ENCODE peak calls at places on chromosomes 3 and 15, in seven cellular contexts. H is upper lobe of left lung, G is ovary, L is tibial nerve, P is GM12878, J is K562, V is sigmoid colon. X is an unnamed sample. For H3K36me3, the result is how much of the 10 kb centered on the place peaks cover.

GRCh38 chr3:130960139-130960779 is 66.4 kb downstream of the ASTE1 start:
- DNase-seq in H (no peak), G (no peak), L (no peak), P (no peak), J (no peak), V (no peak), X (no peak)

GRCh38 chr3:169627073-169627472 is 36.4 kb downstream of the MECOM start:
- DNase-seq in H (no peak), G (no peak), L (no peak), P (no peak), J (no peak), V (no peak), X (no peak)

GRCh38 chr15:83747050-83747717 is 93.3 kb downstream of the ADAMTSL3 start:
- DNase-seq in H (no peak), G (peak), L (peak), P (no peak), J (peak), V (peak), X (no peak)

GRCh38 chr3:121649645-121650044 is 11.1 kb downstream of the HCLS1 start:
- DNase-seq in H (no peak), G (no peak), L (no peak), P (no peak), J (no peak), V (no peak), X (no peak)

GRCh38 chr15:101445562-101446526 is 43.7 kb downstream of the PCSK6 start:
- DNase-seq in H (no peak), G (no peak), L (peak), P (no peak), J (peak), V (peak), X (no peak)

GRCh38 chr3:127350172-127351050 is 62.6 kb upstream of the PRR20G start:
- DNase-seq in H (no peak), G (no peak), L (no peak), P (no peak), J (no peak), V (no peak), X (no peak)

GRCh38 chr15:94731286-94731685 is 499.9 kb downstream of the MCTP2 start:
- DNase-seq in H (no peak), G (no peak), L (no peak), P (no peak), J (no peak), V (no peak), X (no peak)

GRCh38 chr3:123590685-123591450 is 6.0 kb upstream of the HACD2 start:
- DNase-seq in H (no peak), G (no peak), L (no peak), P (no peak), J (no peak), V (no peak), X (no peak)

GRCh38 chr3:17941134-17941533 is 198.7 kb upstream of the TBC1D5 start:
- DNase-seq in H (no peak), G (no peak), L (no peak), P (no peak), J (no peak), V (no peak), X (no peak)

GRCh38 chr3:133412511-133413165 is 12.8 kb downstream of the BFSP2 start:
- DNase-seq in H (no peak), G (peak), L (no peak), P (no peak), J (no peak), V (peak), X (no peak)

GRCh38 chr3:42712344-42712648 is 9.7 kb upstream of the HHATL start:
- DNase-seq in H (no peak), G (no peak), L (no peak), P (no peak), J (no peak), V (no peak), X (peak)

GRCh38 chr15:73786518-73786917 is 33.4 kb upstream of the INSYN1 start:
- DNase-seq in H (no peak), G (peak), L (no peak), P (no peak), J (no peak), V (no peak), X (peak)

GRCh38 chr3:149449100-149449654 is 25.3 kb upstream of the TM4SF4 start:
- DNase-seq in H (no peak), G (no peak), L (no peak), P (no peak), J (no peak), V (no peak), X (no peak)

GRCh38 chr3:53842436-53843194 is 3.6 kb downstream of the CHDH start:
- DNase-seq in H (peak), G (no peak), L (peak), P (no peak), J (no peak), V (no peak), X (no peak)

GRCh38 chr15:83046558-83047127 is 20.4 kb downstream of the BTBD1 start:
- DNase-seq in H (no peak), G (no peak), L (no peak), P (no peak), J (no peak), V (no peak), X (no peak)

GRCh38 chr3:46607603-46608028 is 4.7 kb upstream of the FAM240A start:
- DNase-seq in H (no peak), G (no peak), L (peak), P (no peak), J (peak), V (no peak), X (no peak)

DNA sequence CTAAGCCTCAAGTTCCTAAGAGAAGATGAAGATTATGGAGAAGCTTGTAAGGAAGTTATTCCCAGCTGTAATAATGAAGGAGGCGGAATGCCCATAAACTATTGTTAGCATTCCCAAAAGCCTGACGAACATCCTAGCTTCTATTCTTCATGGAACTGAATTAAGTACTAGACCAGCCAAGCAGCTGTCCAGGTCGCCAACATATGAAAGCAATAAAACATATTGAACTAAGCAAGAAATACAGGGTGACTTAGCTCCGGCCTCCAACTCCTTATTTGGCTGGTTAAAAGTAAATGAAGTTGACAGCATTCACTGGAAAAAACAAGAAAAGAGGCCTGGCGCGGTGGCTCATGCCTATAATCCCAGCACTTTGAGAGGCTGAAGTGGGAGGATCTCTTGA is 174.0 kb upstream of the TPM1 start:
- DNase-seq in H (no peak), G (no peak), L (no peak), P (no peak), J (no peak), V (peak), X (no peak)
- TF ChIP-seq EP300 in H (no peak), G (no peak), L (no peak), P (no peak), J (no peak), V (peak), X (no peak)

DNA sequence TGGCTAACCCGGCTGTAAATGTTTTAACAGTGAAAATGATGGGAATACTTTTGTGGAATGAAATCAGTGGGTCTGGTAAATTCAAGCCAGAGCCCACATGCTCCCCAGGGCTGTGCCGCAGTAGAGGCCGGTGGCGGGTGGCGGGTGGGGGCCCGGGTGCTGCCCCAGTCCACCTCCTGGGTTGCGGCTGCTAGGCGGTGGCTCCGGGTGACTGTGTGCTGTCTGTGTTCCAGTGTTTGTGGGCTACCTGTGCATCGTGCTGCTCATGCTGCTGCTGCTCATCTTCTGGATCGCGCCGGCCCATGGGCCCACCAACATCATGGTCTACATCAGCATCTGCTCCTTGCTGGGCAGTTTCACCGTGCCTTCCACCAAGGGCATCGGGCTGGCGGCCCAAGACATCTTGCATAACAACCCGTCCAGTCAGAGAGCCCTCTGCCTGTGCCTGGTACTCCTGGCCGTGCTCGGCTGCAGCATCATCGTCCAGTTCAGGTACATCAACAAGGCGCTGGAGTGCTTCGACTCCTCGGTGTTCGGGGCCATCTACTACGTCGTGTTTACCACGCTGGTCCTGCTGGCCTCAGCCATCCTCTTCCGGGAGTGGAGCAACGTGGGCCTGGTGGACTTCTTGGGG is 14.9 kb upstream of the NIPA2 start:
- DNase-seq in H (no peak), G (no peak), L (no peak), P (no peak), J (no peak), V (no peak), X (no peak)
- H3K36me3 ChIP-seq in H (under half), G (under half), L (under half), P (under half), J (half or more), V (under half), X (under half)

GRCh38 chr3:73786346-73786807 is 161.6 kb upstream of the PDZRN3 start:
- DNase-seq in H (no peak), G (no peak), L (peak), P (no peak), J (no peak), V (no peak), X (no peak)
- TF ChIP-seq EP300 in H (no peak), G (no peak), L (peak), P (no peak), J (no peak), V (no peak), X (no peak)

GRCh38 chr3:50089603-50089945 is 855 bp downstream of the RBM5 start:
- DNase-seq in H (no peak), G (no peak), L (peak), P (no peak), J (no peak), V (no peak), X (no peak)

GRCh38 chr3:50088725-50089602 is at the start of gene RBM5:
- DNase-seq in H (peak), G (peak), L (peak), P (peak), J (peak), V (peak), X (peak)

GRCh38 chr3:50095352-50095998 is 6.8 kb downstream of the RBM5 start:
- DNase-seq in H (no peak), G (no peak), L (no peak), P (no peak), J (no peak), V (no peak), X (no peak)

DNA sequence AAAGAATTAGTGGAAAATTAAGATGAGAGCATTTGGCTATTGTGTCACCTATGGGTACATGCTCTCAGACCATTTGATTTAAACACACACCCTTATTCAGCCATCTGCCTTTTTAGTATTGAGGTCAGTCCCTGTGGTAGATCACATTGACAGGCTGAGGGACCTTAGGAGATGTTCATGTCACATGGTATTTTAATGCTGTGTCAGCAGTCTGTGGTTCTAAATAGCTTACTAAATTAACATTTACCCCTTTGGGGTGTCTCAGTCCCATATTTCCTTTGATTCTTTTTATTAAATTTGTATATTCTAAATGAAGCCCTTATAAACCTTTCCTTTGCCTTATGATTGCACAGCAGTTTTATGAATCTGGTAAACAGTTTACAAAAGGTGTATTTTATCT is 2.3 kb downstream of the RBM5 start:
- DNase-seq in H (no peak), G (no peak), L (no peak), P (no peak), J (no peak), V (no peak), X (no peak)
- H3K36me3 ChIP-seq in H (under half), G (under half), L (under half), P (under half), J (half or more), V (under half), X (half or more)

DNA sequence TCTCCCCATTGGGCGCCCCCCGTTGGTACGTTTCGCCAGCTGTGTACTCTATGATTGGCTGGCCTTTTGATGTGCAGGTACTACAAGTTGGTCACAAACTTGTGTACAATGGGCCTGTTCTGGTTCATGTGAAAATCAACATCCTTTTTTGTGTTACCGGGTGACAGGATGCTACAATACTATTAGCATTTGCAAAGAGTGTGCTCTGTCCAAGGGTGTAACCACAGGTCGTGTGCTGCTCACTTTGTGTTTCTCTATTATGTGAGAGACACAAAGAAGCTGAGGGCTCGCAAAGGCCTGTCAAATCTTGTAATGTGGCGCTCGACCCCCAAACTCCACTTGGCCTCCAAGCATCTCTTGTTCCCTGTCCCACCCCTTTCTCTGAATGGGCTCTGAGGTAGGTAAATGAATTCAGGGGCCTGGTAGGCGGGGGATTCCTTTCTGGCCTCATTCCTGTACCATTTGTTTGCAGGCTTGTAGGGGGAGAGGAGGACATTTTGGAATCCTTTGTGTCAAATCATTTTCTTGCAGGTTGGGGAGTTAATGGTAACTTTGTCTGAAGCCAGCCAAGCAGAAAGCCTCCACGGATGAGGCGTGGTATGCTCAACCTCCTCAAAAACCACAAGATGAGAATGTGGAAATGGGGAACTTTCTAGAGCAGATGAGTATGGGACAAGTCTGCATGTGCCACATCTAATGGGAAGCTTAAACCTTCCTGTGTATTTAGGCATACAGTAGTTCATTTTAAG is 109.1 kb downstream of the OPA1 start:
- DNase-seq in H (no peak), G (no peak), L (no peak), P (peak), J (no peak), V (no peak), X (no peak)
- TF ChIP-seq EP300 in H (no peak), G (no peak), L (no peak), P (no peak), J (no peak), V (no peak), X (no peak)

DNA sequence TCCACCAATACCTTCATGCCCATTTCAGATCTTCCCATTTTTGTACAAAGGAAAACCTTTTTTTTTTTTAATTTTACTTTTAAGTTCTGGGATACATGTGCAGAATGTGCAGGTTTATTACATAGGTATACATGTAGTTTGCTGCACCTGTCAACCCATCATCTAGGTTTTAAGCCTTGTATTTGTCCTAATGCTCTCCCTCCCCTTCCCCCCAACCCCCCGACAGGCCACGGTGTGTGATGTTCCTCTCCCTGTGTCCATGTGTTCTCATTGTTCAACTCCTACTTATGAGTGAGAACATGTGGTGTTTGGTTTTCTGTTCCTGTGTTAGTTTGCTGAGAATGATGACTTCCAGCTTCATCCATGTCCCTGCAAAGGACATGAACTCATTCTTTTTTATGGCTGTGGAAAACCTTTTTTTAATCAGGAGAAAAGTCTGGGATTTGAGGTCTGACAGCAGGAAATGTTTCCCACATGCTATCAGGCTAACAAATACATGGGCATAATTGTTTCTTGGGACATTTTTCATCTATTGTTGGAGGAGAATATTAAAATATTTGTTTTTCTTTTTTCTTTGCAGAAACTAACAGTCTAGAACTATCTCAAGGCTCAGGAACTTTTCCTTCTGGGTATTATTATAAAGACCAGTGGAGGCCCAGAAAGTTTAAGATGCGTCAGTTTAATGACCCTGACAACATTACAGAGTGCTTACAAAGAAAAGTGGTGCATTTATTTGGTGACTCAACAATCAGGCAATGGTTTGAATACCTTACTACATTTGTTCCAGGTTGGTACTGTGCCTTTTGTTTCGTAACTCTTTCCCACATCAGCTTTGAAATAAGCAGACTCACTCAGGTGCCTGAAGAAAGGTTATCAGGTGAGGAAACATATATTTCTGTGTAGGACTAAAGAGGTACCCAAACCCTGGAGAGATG is 32.8 kb upstream of the NFKBIZ start:
- DNase-seq in H (no peak), G (no peak), L (no peak), P (no peak), J (no peak), V (peak), X (no peak)
- H3K36me3 ChIP-seq in H (under half), G (under half), L (under half), P (under half), J (under half), V (under half), X (under half)

GRCh38 chr3:171822707-171823106 is 12.4 kb upstream of the PLD1 start:
- DNase-seq in H (no peak), G (no peak), L (no peak), P (no peak), J (no peak), V (no peak), X (no peak)

GRCh38 chr3:171824076-171824475 is 13.8 kb upstream of the PLD1 start:
- DNase-seq in H (peak), G (no peak), L (no peak), P (no peak), J (no peak), V (no peak), X (no peak)

GRCh38 chr3:171824824-171825221 is 14.5 kb upstream of the PLD1 start:
- DNase-seq in H (no peak), G (no peak), L (no peak), P (no peak), J (no peak), V (no peak), X (no peak)

GRCh38 chr3:171821061-171821460 is 10.8 kb upstream of the PLD1 start:
- DNase-seq in H (no peak), G (no peak), L (no peak), P (no peak), J (no peak), V (no peak), X (no peak)

GRCh38 chr3:171821778-171822358 is 11.6 kb upstream of the PLD1 start:
- DNase-seq in H (no peak), G (no peak), L (no peak), P (no peak), J (no peak), V (no peak), X (no peak)
- TF ChIP-seq EP300 in H (no peak), G (no peak), L (no peak), P (no peak), J (no peak), V (no peak), X (no peak)